ENCODE peak calls at places on chromosomes 1 and 21, in five cellular contexts. One of them, this sample, is unnamed.

GRCh38 chr1:110291241-110292030 is 47.7 kb upstream of the RBM15 start:
- DNase-seq in pancreas: no peak
- DNase-seq in heart right ventricle: no peak
- DNase-seq in neural progenitor cell: no peak
- DNase-seq in heart left ventricle: no peak
- DNase-seq in this sample: no peak

GRCh38 chr1:25683731-25684130 is 67.1 kb downstream of the MAN1C1 start:
- DNase-seq in pancreas: no peak
- DNase-seq in heart left ventricle: no peak
- DNase-seq in heart right ventricle: no peak
- DNase-seq in neural progenitor cell: no peak
- DNase-seq in this sample: no peak

GRCh38 chr1:107559881-107560280 is 405.1 kb downstream of the VAV3 start:
- DNase-seq in heart right ventricle: no peak
- DNase-seq in neural progenitor cell: no peak
- DNase-seq in pancreas: no peak
- DNase-seq in heart left ventricle: no peak
- DNase-seq in this sample: no peak

GRCh38 chr1:151681921-151682320 is 34.7 kb downstream of the CELF3 start:
- DNase-seq in neural progenitor cell: no peak
- DNase-seq in pancreas: no peak
- DNase-seq in heart left ventricle: no peak
- DNase-seq in heart right ventricle: no peak
- DNase-seq in this sample: no peak

GRCh38 chr1:115647507-115647906 is 5.7 kb downstream of the VANGL1 start:
- DNase-seq in pancreas: no peak
- DNase-seq in heart left ventricle: no peak
- DNase-seq in heart right ventricle: no peak
- DNase-seq in neural progenitor cell: no peak
- DNase-seq in this sample: no peak

GRCh38 chr1:204493145-204493881 is 1.3 kb downstream of the PIK3C2B start:
- DNase-seq in heart right ventricle: peak
- DNase-seq in pancreas: no peak
- DNase-seq in heart left ventricle: peak
- DNase-seq in neural progenitor cell: peak
- DNase-seq in this sample: no peak

GRCh38 chr1:55286851-55287602 is 71.9 kb upstream of the USP24 start:
- DNase-seq in heart right ventricle: no peak
- DNase-seq in heart left ventricle: no peak
- DNase-seq in neural progenitor cell: no peak
- DNase-seq in pancreas: no peak
- DNase-seq in this sample: no peak

GRCh38 chr1:234176000-234176399 is 197.3 kb upstream of the COA6 start:
- DNase-seq in pancreas: no peak
- DNase-seq in heart right ventricle: no peak
- DNase-seq in neural progenitor cell: no peak
- DNase-seq in heart left ventricle: no peak
- DNase-seq in this sample: no peak

GRCh38 chr1:155931332-155932038 is 2.7 kb downstream of the KHDC4 start:
- DNase-seq in heart left ventricle: no peak
- DNase-seq in neural progenitor cell: no peak
- DNase-seq in pancreas: no peak
- DNase-seq in heart right ventricle: no peak
- DNase-seq in this sample: no peak

GRCh38 chr1:89989791-89990190 is 5.1 kb upstream of the ZNF326 start:
- DNase-seq in pancreas: no peak
- DNase-seq in neural progenitor cell: no peak
- DNase-seq in heart right ventricle: no peak
- DNase-seq in heart left ventricle: no peak
- DNase-seq in this sample: no peak

GRCh38 chr1:97196825-97197516 is 475.4 kb downstream of the PTBP2 start:
- DNase-seq in heart right ventricle: no peak
- DNase-seq in pancreas: no peak
- DNase-seq in heart left ventricle: no peak
- DNase-seq in neural progenitor cell: no peak
- DNase-seq in this sample: no peak

GRCh38 chr1:97190326-97190725 is 468.7 kb downstream of the PTBP2 start:
- DNase-seq in heart left ventricle: no peak
- DNase-seq in neural progenitor cell: no peak
- DNase-seq in pancreas: no peak
- DNase-seq in heart right ventricle: no peak
- DNase-seq in this sample: no peak

DNA sequence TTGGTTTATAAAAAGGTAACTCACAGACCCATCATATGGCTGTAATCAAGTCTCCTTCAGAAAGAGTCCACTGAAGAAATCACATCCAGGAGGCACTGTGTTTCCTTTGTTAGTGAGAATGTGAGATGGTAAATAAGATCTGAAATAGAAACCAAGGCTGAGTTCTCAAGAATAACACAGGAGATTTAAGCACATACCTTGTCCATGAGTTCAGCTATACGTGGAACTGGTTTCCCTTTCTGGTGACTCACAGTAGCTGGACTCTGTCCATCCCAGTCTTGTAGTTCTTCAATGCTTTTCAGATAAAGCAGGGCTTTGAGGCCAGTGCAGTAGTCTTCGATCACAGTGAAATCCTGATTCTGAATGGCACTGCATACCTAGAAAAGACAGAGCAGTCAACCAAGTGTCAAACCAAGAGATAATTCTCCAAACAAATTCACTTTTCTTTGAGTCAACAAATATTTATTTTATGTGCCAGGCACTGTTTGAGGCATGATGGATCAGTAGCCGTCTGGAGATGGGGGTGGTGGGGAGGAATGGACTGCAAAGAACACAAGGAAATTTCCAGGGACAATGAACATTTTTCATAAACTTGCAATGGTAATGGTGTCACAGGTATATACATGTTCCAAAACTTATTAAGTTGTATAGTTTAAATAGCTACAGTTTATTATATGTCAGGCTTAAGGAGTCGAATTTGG is 471.4 kb downstream of the PTBP2 start:
- DNase-seq in heart left ventricle: no peak
- DNase-seq in neural progenitor cell: no peak
- DNase-seq in heart right ventricle: no peak
- DNase-seq in pancreas: no peak
- DNase-seq in this sample: no peak
- TF ChIP-seq CTCF in heart left ventricle: no peak
- TF ChIP-seq CTCF in neural progenitor cell: no peak
- TF ChIP-seq CTCF in heart right ventricle: no peak
- TF ChIP-seq CTCF in pancreas: no peak
- TF ChIP-seq CTCF in this sample: no peak

GRCh38 chr1:247360991-247361721 is 29.5 kb upstream of the ZNF496 start:
- DNase-seq in pancreas: no peak
- DNase-seq in heart right ventricle: peak
- DNase-seq in neural progenitor cell: no peak
- DNase-seq in heart left ventricle: peak
- DNase-seq in this sample: no peak
- TF ChIP-seq CTCF in pancreas: no peak
- TF ChIP-seq CTCF in heart right ventricle: no peak
- TF ChIP-seq CTCF in neural progenitor cell: no peak
- TF ChIP-seq CTCF in heart left ventricle: no peak
- TF ChIP-seq CTCF in this sample: no peak

DNA sequence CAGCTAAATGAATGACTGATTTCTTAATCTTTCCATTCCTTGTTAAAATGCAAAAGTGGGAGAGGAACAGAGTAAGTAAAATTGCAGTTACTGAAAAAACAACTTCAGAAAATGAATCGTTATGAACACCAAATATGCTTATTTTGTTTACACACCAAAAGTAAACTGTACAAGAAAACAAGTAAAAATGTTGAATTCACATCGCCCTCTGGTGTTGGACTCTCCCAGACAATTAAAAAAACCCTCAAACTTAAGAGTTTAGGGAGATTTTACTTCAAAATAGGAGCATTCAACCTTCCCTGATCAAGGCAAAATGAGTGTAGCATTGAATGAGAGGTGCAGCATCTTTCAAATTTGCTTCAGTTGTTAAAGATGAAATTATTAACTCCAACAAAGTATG is 19.4 kb upstream of the ESRRG start:
- DNase-seq in heart right ventricle: no peak
- DNase-seq in pancreas: no peak
- DNase-seq in neural progenitor cell: peak
- DNase-seq in heart left ventricle: no peak
- DNase-seq in this sample: no peak
- TF ChIP-seq CTCF in heart right ventricle: peak
- TF ChIP-seq CTCF in pancreas: no peak
- TF ChIP-seq CTCF in neural progenitor cell: peak
- TF ChIP-seq CTCF in heart left ventricle: no peak
- TF ChIP-seq CTCF in this sample: peak

GRCh38 chr1:200181861-200182260 is 154.4 kb downstream of the NR5A2 start:
- DNase-seq in heart left ventricle: no peak
- DNase-seq in pancreas: no peak
- DNase-seq in neural progenitor cell: no peak
- DNase-seq in heart right ventricle: no peak
- DNase-seq in this sample: no peak

GRCh38 chr1:200182701-200183100 is 155.2 kb downstream of the NR5A2 start:
- DNase-seq in neural progenitor cell: no peak
- DNase-seq in heart right ventricle: no peak
- DNase-seq in pancreas: no peak
- DNase-seq in heart left ventricle: no peak
- DNase-seq in this sample: no peak

GRCh38 chr1:200179126-200179780 is 151.7 kb downstream of the NR5A2 start:
- DNase-seq in heart left ventricle: no peak
- DNase-seq in pancreas: no peak
- DNase-seq in heart right ventricle: no peak
- DNase-seq in neural progenitor cell: no peak
- DNase-seq in this sample: no peak

GRCh38 chr1:200179781-200180160 is 152.3 kb downstream of the NR5A2 start:
- DNase-seq in heart left ventricle: no peak
- DNase-seq in neural progenitor cell: no peak
- DNase-seq in heart right ventricle: no peak
- DNase-seq in pancreas: no peak
- DNase-seq in this sample: no peak

GRCh38 chr1:200180821-200181220 is 153.3 kb downstream of the NR5A2 start:
- DNase-seq in neural progenitor cell: no peak
- DNase-seq in heart right ventricle: no peak
- DNase-seq in heart left ventricle: peak
- DNase-seq in pancreas: no peak
- DNase-seq in this sample: no peak
- TF ChIP-seq CTCF in neural progenitor cell: no peak
- TF ChIP-seq CTCF in heart right ventricle: peak
- TF ChIP-seq CTCF in heart left ventricle: peak
- TF ChIP-seq CTCF in pancreas: no peak
- TF ChIP-seq CTCF in this sample: no peak

GRCh38 chr21:31777857-31778256 is 45.9 kb upstream of the SCAF4 start:
- DNase-seq in heart right ventricle: no peak
- DNase-seq in neural progenitor cell: no peak
- DNase-seq in heart left ventricle: no peak
- DNase-seq in pancreas: no peak
- DNase-seq in this sample: no peak

GRCh38 chr21:31781737-31782136 is 49.8 kb upstream of the SCAF4 start:
- DNase-seq in neural progenitor cell: no peak
- DNase-seq in heart left ventricle: peak
- DNase-seq in pancreas: no peak
- DNase-seq in heart right ventricle: no peak
- DNase-seq in this sample: no peak

GRCh38 chr21:31786164-31786920 is 54.4 kb upstream of the SCAF4 start:
- DNase-seq in neural progenitor cell: no peak
- DNase-seq in heart right ventricle: no peak
- DNase-seq in pancreas: no peak
- DNase-seq in heart left ventricle: no peak
- DNase-seq in this sample: no peak

DNA sequence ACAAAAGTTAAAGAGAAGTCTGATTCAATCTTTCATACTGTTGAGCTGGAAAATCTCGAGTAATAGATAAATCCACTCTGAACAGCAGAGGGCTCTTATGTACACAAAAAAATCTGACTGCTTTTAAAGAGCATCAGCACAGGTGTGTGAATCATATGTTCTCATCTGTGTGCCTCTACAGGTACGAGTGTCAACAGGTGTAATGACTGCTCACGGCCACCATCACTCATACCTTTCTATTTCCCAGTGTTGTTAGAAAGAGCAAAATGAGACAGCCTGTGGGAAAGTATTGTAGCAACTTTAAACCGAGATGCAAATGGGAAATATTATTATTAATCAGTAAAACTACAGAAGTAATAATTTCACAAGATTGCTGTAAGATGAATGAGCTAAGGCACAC is 49.0 kb upstream of the SCAF4 start:
- DNase-seq in heart right ventricle: no peak
- DNase-seq in heart left ventricle: no peak
- DNase-seq in pancreas: no peak
- DNase-seq in neural progenitor cell: no peak
- DNase-seq in this sample: no peak
- TF ChIP-seq CTCF in heart right ventricle: no peak
- TF ChIP-seq CTCF in heart left ventricle: no peak
- TF ChIP-seq CTCF in pancreas: no peak
- TF ChIP-seq CTCF in neural progenitor cell: peak
- TF ChIP-seq CTCF in this sample: no peak

GRCh38 chr1:229370601-229371021 is 27.8 kb upstream of the CCSAP start:
- DNase-seq in heart left ventricle: peak
- DNase-seq in pancreas: no peak
- DNase-seq in heart right ventricle: peak
- DNase-seq in neural progenitor cell: no peak
- DNase-seq in this sample: no peak
- TF ChIP-seq CTCF in heart left ventricle: peak
- TF ChIP-seq CTCF in pancreas: no peak
- TF ChIP-seq CTCF in heart right ventricle: peak
- TF ChIP-seq CTCF in neural progenitor cell: no peak
- TF ChIP-seq CTCF in this sample: no peak

GRCh38 chr1:39396671-39397070 is 94.8 kb upstream of the BMP8A start:
- DNase-seq in heart left ventricle: no peak
- DNase-seq in neural progenitor cell: no peak
- DNase-seq in heart right ventricle: no peak
- DNase-seq in pancreas: no peak
- DNase-seq in this sample: no peak

GRCh38 chr1:39394598-39394997 is 96.8 kb upstream of the BMP8A start:
- DNase-seq in heart right ventricle: no peak
- DNase-seq in heart left ventricle: no peak
- DNase-seq in pancreas: no peak
- DNase-seq in neural progenitor cell: no peak
- DNase-seq in this sample: no peak

GRCh38 chr1:39397487-39397886 is 93.9 kb upstream of the BMP8A start:
- DNase-seq in pancreas: no peak
- DNase-seq in heart right ventricle: no peak
- DNase-seq in heart left ventricle: no peak
- DNase-seq in neural progenitor cell: no peak
- DNase-seq in this sample: no peak

GRCh38 chr1:39395357-39395831 is 96.0 kb upstream of the BMP8A start:
- DNase-seq in pancreas: no peak
- DNase-seq in heart right ventricle: no peak
- DNase-seq in heart left ventricle: no peak
- DNase-seq in neural progenitor cell: no peak
- DNase-seq in this sample: no peak

GRCh38 chr1:39398278-39399010 is 93.0 kb upstream of the BMP8A start:
- DNase-seq in neural progenitor cell: peak
- DNase-seq in pancreas: no peak
- DNase-seq in heart left ventricle: peak
- DNase-seq in heart right ventricle: no peak
- DNase-seq in this sample: peak
- TF ChIP-seq CTCF in neural progenitor cell: no peak
- TF ChIP-seq CTCF in pancreas: no peak
- TF ChIP-seq CTCF in heart left ventricle: no peak
- TF ChIP-seq CTCF in heart right ventricle: no peak
- TF ChIP-seq CTCF in this sample: no peak

This sample was measured in endothelial cell.